ENCODE peak calls at places on chromosomes 6 and 20, in five cellular contexts. One of them, this sample, is unnamed.

GRCh38 chr6:21597706-21598273 is 4.2 kb downstream of the SOX4 start:
- DNase-seq in fibroblast of mammary gland: peak
- DNase-seq in nephron progenitor cell: peak
- DNase-seq in cardiac fibroblast: peak
- DNase-seq in H1: no peak
- DNase-seq in this sample: peak

GRCh38 chr20:13212750-13213149 is 8.3 kb upstream of the ISM1 start:
- DNase-seq in nephron progenitor cell: no peak
- DNase-seq in H1: no peak
- DNase-seq in fibroblast of mammary gland: peak
- DNase-seq in cardiac fibroblast: no peak
- DNase-seq in this sample: peak

GRCh38 chr6:5315883-5316282 is 54.6 kb downstream of the FARS2 start:
- DNase-seq in H1: no peak
- DNase-seq in nephron progenitor cell: no peak
- DNase-seq in fibroblast of mammary gland: peak
- DNase-seq in cardiac fibroblast: no peak
- DNase-seq in this sample: peak

GRCh38 chr6:71383891-71384489 is 95.4 kb downstream of the OGFRL1 start:
- DNase-seq in fibroblast of mammary gland: peak
- DNase-seq in cardiac fibroblast: peak
- DNase-seq in H1: no peak
- DNase-seq in nephron progenitor cell: peak
- DNase-seq in this sample: peak

GRCh38 chr6:10048370-10049297 is 366.2 kb downstream of the TFAP2A start:
- DNase-seq in cardiac fibroblast: no peak
- DNase-seq in nephron progenitor cell: no peak
- DNase-seq in fibroblast of mammary gland: no peak
- DNase-seq in H1: no peak
- DNase-seq in this sample: no peak

GRCh38 chr6:15512126-15512525 is 150.7 kb downstream of the DTNBP1 start:
- DNase-seq in nephron progenitor cell: peak
- DNase-seq in fibroblast of mammary gland: peak
- DNase-seq in H1: no peak
- DNase-seq in cardiac fibroblast: no peak
- DNase-seq in this sample: no peak

GRCh38 chr20:45581702-45582101 is 2.6 kb upstream of the WFDC8 start:
- DNase-seq in nephron progenitor cell: no peak
- DNase-seq in H1: no peak
- DNase-seq in fibroblast of mammary gland: peak
- DNase-seq in cardiac fibroblast: peak
- DNase-seq in this sample: no peak

GRCh38 chr6:79431469-79431868 is 105.8 kb downstream of the LCA5 start:
- DNase-seq in H1: no peak
- DNase-seq in cardiac fibroblast: no peak
- DNase-seq in fibroblast of mammary gland: no peak
- DNase-seq in nephron progenitor cell: peak
- DNase-seq in this sample: no peak

GRCh38 chr20:3071610-3072529 is at the start of gene OXT:
- DNase-seq in H1: no peak
- DNase-seq in nephron progenitor cell: peak
- DNase-seq in cardiac fibroblast: no peak
- DNase-seq in fibroblast of mammary gland: no peak
- DNase-seq in this sample: no peak

GRCh38 chr6:139778688-139779087 is 404.2 kb upstream of the CITED2 start:
- DNase-seq in nephron progenitor cell: no peak
- DNase-seq in fibroblast of mammary gland: peak
- DNase-seq in cardiac fibroblast: peak
- DNase-seq in H1: no peak
- DNase-seq in this sample: peak

GRCh38 chr20:61251529-61252393 is at the start of gene CDH4:
- DNase-seq in H1: no peak
- DNase-seq in nephron progenitor cell: peak
- DNase-seq in cardiac fibroblast: no peak
- DNase-seq in fibroblast of mammary gland: no peak
- DNase-seq in this sample: no peak

GRCh38 chr6:158786645-158787304 is 32.4 kb downstream of the EZR start:
- DNase-seq in fibroblast of mammary gland: no peak
- DNase-seq in nephron progenitor cell: no peak
- DNase-seq in cardiac fibroblast: no peak
- DNase-seq in H1: no peak
- DNase-seq in this sample: no peak

GRCh38 chr6:90885611-90886056 is 298.8 kb upstream of the MAP3K7 start:
- DNase-seq in cardiac fibroblast: no peak
- DNase-seq in fibroblast of mammary gland: no peak
- DNase-seq in nephron progenitor cell: no peak
- DNase-seq in H1: no peak
- DNase-seq in this sample: no peak

GRCh38 chr20:55935448-55936221 is 69.7 kb downstream of the CBLN4 start:
- DNase-seq in nephron progenitor cell: no peak
- DNase-seq in fibroblast of mammary gland: no peak
- DNase-seq in H1: no peak
- DNase-seq in cardiac fibroblast: no peak
- DNase-seq in this sample: no peak

GRCh38 chr20:3167738-3168078 is 5.6 kb downstream of the LZTS3 start:
- DNase-seq in nephron progenitor cell: no peak
- DNase-seq in fibroblast of mammary gland: no peak
- DNase-seq in H1: no peak
- DNase-seq in cardiac fibroblast: no peak
- DNase-seq in this sample: no peak

GRCh38 chr6:34358389-34358906 is 34.0 kb downstream of the NUDT3 start:
- DNase-seq in fibroblast of mammary gland: peak
- DNase-seq in cardiac fibroblast: peak
- DNase-seq in nephron progenitor cell: peak
- DNase-seq in H1: no peak
- DNase-seq in this sample: peak

GRCh38 chr6:40552926-40553325 is 34.2 kb downstream of the LRFN2 start:
- DNase-seq in H1: no peak
- DNase-seq in cardiac fibroblast: no peak
- DNase-seq in nephron progenitor cell: no peak
- DNase-seq in fibroblast of mammary gland: no peak
- DNase-seq in this sample: no peak

GRCh38 chr6:117275205-117275604 is 9.8 kb downstream of the VGLL2 start:
- DNase-seq in cardiac fibroblast: no peak
- DNase-seq in H1: no peak
- DNase-seq in nephron progenitor cell: no peak
- DNase-seq in fibroblast of mammary gland: no peak
- DNase-seq in this sample: no peak

GRCh38 chr6:18148304-18149025 is 6.4 kb downstream of the TPMT start:
- DNase-seq in fibroblast of mammary gland: peak
- DNase-seq in cardiac fibroblast: peak
- DNase-seq in H1: no peak
- DNase-seq in nephron progenitor cell: no peak
- DNase-seq in this sample: peak

GRCh38 chr6:44255848-44256247 is 1.5 kb downstream of the SLC35B2 start:
- DNase-seq in H1: no peak
- DNase-seq in nephron progenitor cell: no peak
- DNase-seq in fibroblast of mammary gland: no peak
- DNase-seq in cardiac fibroblast: no peak
- DNase-seq in this sample: no peak
- TF ChIP-seq CTCF in H1: no peak
- TF ChIP-seq CTCF in nephron progenitor cell: no peak
- TF ChIP-seq CTCF in fibroblast of mammary gland: no peak
- TF ChIP-seq CTCF in cardiac fibroblast: no peak
- TF ChIP-seq CTCF in this sample: no peak

DNA sequence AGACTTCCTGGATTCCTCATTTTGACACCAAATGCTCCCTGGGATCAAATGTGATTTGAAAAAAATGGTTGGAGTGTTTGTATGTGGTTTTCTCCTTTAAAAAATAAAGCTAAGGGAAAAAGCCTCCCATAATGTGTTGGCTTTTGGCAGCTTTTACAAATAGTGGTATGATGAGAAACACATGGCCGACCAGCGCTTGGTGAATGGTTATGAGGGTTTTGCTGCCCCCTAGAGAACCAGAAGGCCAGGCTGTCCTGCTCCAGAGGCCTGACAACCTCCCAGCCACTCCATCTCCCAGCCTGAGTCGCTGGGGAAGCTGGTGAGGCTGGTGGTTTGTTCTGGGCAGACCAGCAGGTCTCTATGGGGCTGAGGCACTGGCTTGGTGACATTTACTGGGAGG is 69.3 kb downstream of the CLIC5 start:
- DNase-seq in nephron progenitor cell: no peak
- DNase-seq in cardiac fibroblast: peak
- DNase-seq in H1: no peak
- DNase-seq in fibroblast of mammary gland: peak
- DNase-seq in this sample: peak
- TF ChIP-seq CTCF in nephron progenitor cell: peak
- TF ChIP-seq CTCF in cardiac fibroblast: peak
- TF ChIP-seq CTCF in H1: peak
- TF ChIP-seq CTCF in fibroblast of mammary gland: peak
- TF ChIP-seq CTCF in this sample: peak

DNA sequence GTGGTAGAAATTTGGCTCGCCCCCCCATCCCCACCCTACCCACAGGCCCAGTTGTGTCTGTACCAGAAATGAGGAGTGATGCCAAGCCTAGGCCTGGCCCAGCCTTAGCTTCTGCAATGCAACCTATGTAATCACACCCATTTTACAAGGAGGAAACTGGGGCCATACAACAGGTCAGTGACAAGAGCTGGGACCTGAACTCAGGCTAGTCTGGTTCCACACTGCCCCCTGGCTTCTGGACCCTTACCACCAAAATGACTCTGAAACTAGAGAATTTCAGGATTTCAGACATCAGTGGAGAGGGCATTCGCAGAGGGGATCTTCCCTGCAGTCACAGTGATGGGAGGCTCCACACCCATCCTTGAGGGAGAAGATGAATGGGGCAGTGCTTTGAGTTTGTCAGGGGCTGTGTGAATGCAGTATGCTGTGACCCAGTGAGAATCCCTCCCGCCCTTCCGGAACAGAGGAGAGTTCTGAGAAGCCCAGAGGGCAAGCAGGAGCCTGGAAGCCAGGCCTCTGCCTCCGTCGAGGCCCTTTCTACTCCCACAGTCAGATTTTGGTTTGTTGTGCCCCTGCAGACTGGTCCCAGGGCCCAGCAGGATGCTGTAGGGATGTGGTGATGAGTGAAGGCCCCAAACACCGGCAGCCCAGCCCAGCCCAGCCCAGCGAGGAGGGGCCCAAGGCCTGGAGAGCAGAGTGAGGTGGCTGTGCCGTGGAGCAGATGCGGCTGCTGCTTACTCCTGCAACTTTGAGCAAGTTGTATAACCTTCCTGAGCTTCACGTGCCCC is 48.1 kb upstream of the MYL9 start:
- DNase-seq in cardiac fibroblast: no peak
- DNase-seq in H1: no peak
- DNase-seq in nephron progenitor cell: no peak
- DNase-seq in fibroblast of mammary gland: no peak
- DNase-seq in this sample: no peak
- TF ChIP-seq CTCF in cardiac fibroblast: peak
- TF ChIP-seq CTCF in H1: peak
- TF ChIP-seq CTCF in nephron progenitor cell: no peak
- TF ChIP-seq CTCF in fibroblast of mammary gland: peak
- TF ChIP-seq CTCF in this sample: peak

GRCh38 chr6:105886812-105887513 is 199.2 kb upstream of the PRDM1 start:
- DNase-seq in H1: no peak
- DNase-seq in cardiac fibroblast: no peak
- DNase-seq in fibroblast of mammary gland: peak
- DNase-seq in nephron progenitor cell: no peak
- DNase-seq in this sample: peak
- TF ChIP-seq CTCF in H1: no peak
- TF ChIP-seq CTCF in cardiac fibroblast: no peak
- TF ChIP-seq CTCF in fibroblast of mammary gland: no peak
- TF ChIP-seq CTCF in nephron progenitor cell: no peak
- TF ChIP-seq CTCF in this sample: no peak